ENCODE peak calls at places on chromosomes 12 and 14, in nine cellular contexts. W is fibroblast of pulmonary artery; M is CD8-positive, alpha-beta T cell; Z is fibroblast of lung; U is CD4-positive, alpha-beta T cell; J is BE2C; V is osteocyte; Y is HL-60; T is type B pancreatic cell. E is an unnamed sample.

GRCh38 chr14:92955381-92955780 is 32.4 kb downstream of the CHGA start:
- DNase-seq in V (no peak), J (no peak), W (no peak), T (no peak), U (no peak), Y (no peak), M (no peak), Z (no peak), E (peak; percentile 4)

GRCh38 chr14:104393898-104394605 is 185.5 kb upstream of the C14orf180 start:
- DNase-seq in Z (no peak), Y (no peak), M (peak; percentile 78), W (no peak), V (peak; percentile 77), T (peak; percentile 59), J (peak; percentile 87), U (peak; percentile 74), E (peak; percentile 60)

GRCh38 chr14:73634333-73634833 is 10.4 kb upstream of the DNAL1 start:
- DNase-seq in U (no peak), Y (no peak), W (peak; percentile 18), Z (peak; percentile 36), M (no peak), V (peak; percentile 85), T (peak; percentile 70), J (peak; percentile 38), E (peak; percentile 56)

GRCh38 chr12:48969847-48970701 is 1.5 kb downstream of the WNT10B start:
- DNase-seq in Y (no peak), J (peak; percentile 40), U (peak; percentile 50), M (peak; percentile 50), W (no peak), T (no peak), Z (peak; percentile 30), V (no peak), E (peak; percentile 65)

GRCh38 chr14:99602788-99603415 is 1.1 kb downstream of the CCDC85C start:
- DNase-seq in J (peak; percentile 43), U (no peak), V (no peak), T (no peak), Y (no peak), Z (no peak), W (no peak), M (no peak), E (no peak)

GRCh38 chr14:105773584-105773983 is 247.2 kb downstream of the TMEM121 start:
- DNase-seq in T (no peak), M (no peak), U (no peak), Z (no peak), Y (no peak), J (no peak), V (no peak), W (no peak), E (no peak)

GRCh38 chr12:45170456-45171042 is 45.3 kb upstream of the ANO6 start:
- DNase-seq in T (peak; percentile 80), Y (peak; percentile 47), J (peak; percentile 88), M (peak; percentile 80), Z (peak; percentile 64), W (peak; percentile 87), V (peak; percentile 92), U (peak; percentile 84), E (peak; percentile 91)

GRCh38 chr14:104912053-104912452 is 12.6 kb upstream of the PLD4 start:
- DNase-seq in M (no peak), J (no peak), Y (no peak), T (no peak), W (no peak), V (no peak), Z (no peak), U (no peak), E (no peak)

GRCh38 chr12:12734054-12734453 is 16.9 kb downstream of the CDKN1B start:
- DNase-seq in J (no peak), V (no peak), Z (peak; percentile 75), U (no peak), Y (no peak), W (no peak), M (no peak), T (no peak), E (no peak)

GRCh38 chr12:12562016-12562483 is 613 bp downstream of the DUSP16 start:
- DNase-seq in U (peak; percentile 40), Z (peak; percentile 25), J (peak; percentile 30), W (peak; percentile 26), M (peak; percentile 40), Y (no peak), T (no peak), V (no peak), E (no peak)

GRCh38 chr14:58299665-58300202 is 1.4 kb downstream of the ARID4A start:
- DNase-seq in T (no peak), Z (no peak), U (no peak), Y (no peak), V (no peak), M (peak; percentile 9), W (no peak), J (no peak), E (no peak)

GRCh38 chr14:84071061-84071460 is 1458.9 kb upstream of the FLRT2 start:
- DNase-seq in Z (no peak), J (no peak), M (no peak), T (no peak), W (no peak), V (no peak), U (no peak), Y (no peak), E (no peak)

GRCh38 chr12:111085100-111085499 is 164.7 kb upstream of the MYL2 start:
- DNase-seq in T (no peak), U (no peak), J (no peak), M (no peak), Y (no peak), V (no peak), Z (no peak), W (no peak), E (no peak)

GRCh38 chr14:92844220-92844619 is 50.1 kb downstream of the GOLGA5 start:
- DNase-seq in T (no peak), U (no peak), Z (peak; percentile 6), M (no peak), W (no peak), J (no peak), V (no peak), Y (no peak), E (no peak)

GRCh38 chr12:7642876-7643309 is 22.8 kb downstream of the APOBEC1 start:
- DNase-seq in U (no peak), T (no peak), W (peak; percentile 21), J (no peak), V (no peak), Z (peak; percentile 1), M (no peak), Y (no peak), E (no peak)

GRCh38 chr14:73795974-73796373 is 55.7 kb upstream of the PTGR2 start:
- DNase-seq in W (no peak), Z (peak; percentile 93), T (no peak), M (no peak), U (no peak), V (no peak), Y (no peak), J (no peak), E (no peak)

GRCh38 chr14:30779210-30779609 is 95.1 kb upstream of the COCH start:
- DNase-seq in T (no peak), Z (peak; percentile 27), Y (no peak), U (no peak), J (no peak), M (no peak), W (peak; percentile 3), V (no peak), E (no peak)

GRCh38 chr14:55845963-55846851 is 266.2 kb downstream of the KTN1 start:
- DNase-seq in T (no peak), Y (no peak), J (no peak), Z (peak; percentile 2), W (no peak), U (no peak), V (no peak), M (no peak), E (no peak)

GRCh38 chr12:85280138-85280983 is at the start of gene ALX1:
- DNase-seq in Z (peak; percentile 14), V (peak; percentile 86), J (no peak), M (no peak), T (no peak), W (peak; percentile 42), Y (no peak), U (no peak), E (peak; percentile 80)
- TF ChIP-seq CTCF in Z (no peak), V (no peak), J (no peak), M (no peak), T (no peak), W (no peak), Y (no peak), U (no peak), E (no peak)

GRCh38 chr14:26917086-26917485 is 319.3 kb upstream of the NOVA1 start:
- DNase-seq in M (no peak), U (no peak), Z (peak; percentile 28), W (peak; percentile 85), J (no peak), Y (no peak), T (no peak), V (no peak), E (no peak)
- TF ChIP-seq CTCF in M (no peak), U (no peak), Z (peak; percentile 36), W (peak; percentile 49), J (peak; percentile 36), Y (peak; percentile 1), T (peak; percentile 58), V (peak; percentile 38), E (peak; percentile 76)

GRCh38 chr12:130955238-130955816 is 1.6 kb downstream of the ADGRD1 start:
- DNase-seq in Y (no peak), W (no peak), T (no peak), Z (no peak), J (no peak), U (no peak), M (no peak), V (peak; percentile 80), E (no peak)
- TF ChIP-seq CTCF in Y (no peak), W (no peak), T (no peak), Z (no peak), J (no peak), U (no peak), M (no peak), V (no peak), E (no peak)

GRCh38 chr12:2751686-2752085 is 43.1 kb upstream of the FKBP4 start:
- DNase-seq in U (no peak), T (no peak), Z (no peak), V (no peak), Y (no peak), M (no peak), J (no peak), W (no peak), E (no peak)

GRCh38 chr12:2750185-2750584 is 44.6 kb upstream of the FKBP4 start:
- DNase-seq in V (peak; percentile 67), T (no peak), W (no peak), Z (no peak), U (no peak), J (no peak), M (no peak), Y (no peak), E (no peak)

GRCh38 chr12:2751230-2751629 is 43.5 kb upstream of the FKBP4 start:
- DNase-seq in M (no peak), W (no peak), V (no peak), Y (no peak), T (no peak), Z (no peak), U (no peak), J (no peak), E (no peak)

GRCh38 chr12:2752676-2753371 is 41.9 kb upstream of the FKBP4 start:
- DNase-seq in J (peak; percentile 33), M (peak; percentile 87), Y (peak; percentile 47), T (peak; percentile 91), V (peak; percentile 91), U (peak; percentile 80), Z (peak; percentile 57), W (peak; percentile 64), E (peak; percentile 45)

GRCh38 chr12:2749580-2749979 is 45.2 kb upstream of the FKBP4 start:
- DNase-seq in W (no peak), T (no peak), U (no peak), Y (no peak), Z (no peak), V (no peak), M (no peak), J (no peak), E (no peak)
- TF ChIP-seq CTCF in W (no peak), T (no peak), U (no peak), Y (no peak), Z (no peak), V (no peak), M (no peak), J (no peak), E (no peak)